ENCODE peak calls at places on chromosomes 16 and 17, in eight cellular contexts. U is brain microvascular endothelial cell; C is body of pancreas; P is CD8-positive, alpha-beta T cell; L is pancreas; F is heart right ventricle; Q is tibial artery; G is AG04450. H is an unnamed sample.

GRCh38 chr16:7268182-7268581 is 64.5 kb upstream of the RBFOX1 start:
- DNase-seq in U (peak), C (peak), P (no peak), L (peak), F (no peak), Q (no peak), G (no peak), H (no peak)

GRCh38 chr16:4694664-4695451 is 1.5 kb downstream of the NUDT16L1 start:
- DNase-seq in U (no peak), C (no peak), P (no peak), L (peak), F (peak), Q (peak), G (no peak), H (no peak)

GRCh38 chr17:79618383-79619067 is 7.7 kb upstream of the RBFOX3 start:
- DNase-seq in U (no peak), C (no peak), P (no peak), L (no peak), F (no peak), Q (peak), G (no peak), H (no peak)

GRCh38 chr16:30711712-30712111 is 12.7 kb downstream of the SRCAP start:
- DNase-seq in U (no peak), C (no peak), P (no peak), L (no peak), F (no peak), Q (no peak), G (no peak), H (no peak)

GRCh38 chr17:4256952-4257351 is 6.8 kb downstream of the ANKFY1 start:
- DNase-seq in U (peak), C (no peak), P (no peak), L (no peak), F (no peak), Q (no peak), G (no peak), H (no peak)

GRCh38 chr17:75681289-75681688 is 14.2 kb downstream of the SAP30BP start:
- DNase-seq in U (peak), C (no peak), P (no peak), L (no peak), F (no peak), Q (no peak), G (no peak), H (no peak)

GRCh38 chr17:3750926-3751325 is 27.2 kb downstream of the HASPIN start:
- DNase-seq in U (no peak), C (no peak), P (peak), L (no peak), F (no peak), Q (no peak), G (no peak), H (no peak)

GRCh38 chr16:74667215-74667765 is 613 bp upstream of the RFWD3 start:
- DNase-seq in U (no peak), C (peak), P (peak), L (no peak), F (peak), Q (peak), G (no peak), H (peak)

GRCh38 chr16:11585460-11586374 is 1.0 kb downstream of the LITAF start:
- DNase-seq in U (no peak), C (peak), P (peak), L (peak), F (peak), Q (peak), G (no peak), H (peak)

GRCh38 chr17:9343513-9343912 is 232.1 kb downstream of the STX8 start:
- DNase-seq in U (no peak), C (no peak), P (no peak), L (no peak), F (no peak), Q (no peak), G (no peak), H (no peak)

GRCh38 chr17:2394775-2395191 is 6.1 kb downstream of the MNT start:
- DNase-seq in U (no peak), C (no peak), P (peak), L (peak), F (no peak), Q (no peak), G (no peak), H (no peak)
- TF ChIP-seq CTCF in U (no peak), C (no peak), P (no peak), L (no peak), F (no peak), Q (no peak), G (no peak), H (no peak)

GRCh38 chr17:41624208-41625101 is at the start of gene KRT17:
- DNase-seq in U (no peak), C (no peak), P (no peak), L (peak), F (no peak), Q (no peak), G (no peak), H (no peak)
- TF ChIP-seq CTCF in U (no peak), C (no peak), P (no peak), L (no peak), F (no peak), Q (no peak), G (no peak), H (no peak)

GRCh38 chr16:85173981-85174751 is 61.9 kb upstream of the CIBAR2 start:
- DNase-seq in U (peak), C (no peak), P (peak), L (no peak), F (no peak), Q (no peak), G (no peak), H (no peak)

GRCh38 chr16:85171004-85171808 is 58.9 kb upstream of the CIBAR2 start:
- DNase-seq in U (no peak), C (no peak), P (peak), L (no peak), F (no peak), Q (no peak), G (no peak), H (no peak)

GRCh38 chr16:85171809-85172464 is 59.7 kb upstream of the CIBAR2 start:
- DNase-seq in U (no peak), C (no peak), P (no peak), L (no peak), F (no peak), Q (no peak), G (no peak), H (no peak)

GRCh38 chr16:85173077-85173980 is 61.1 kb upstream of the CIBAR2 start:
- DNase-seq in U (peak), C (no peak), P (peak), L (no peak), F (no peak), Q (no peak), G (peak), H (no peak)

GRCh38 chr16:85172465-85173071 is 60.3 kb upstream of the CIBAR2 start:
- DNase-seq in U (no peak), C (peak), P (peak), L (peak), F (peak), Q (no peak), G (no peak), H (no peak)
- TF ChIP-seq CTCF in U (peak), C (peak), P (no peak), L (peak), F (no peak), Q (no peak), G (peak), H (no peak)

GRCh38 chr17:67218385-67218950 is 26.5 kb downstream of the HELZ start:
- DNase-seq in U (peak), C (no peak), P (no peak), L (no peak), F (no peak), Q (no peak), G (no peak), H (no peak)

GRCh38 chr17:67216544-67217320 is 28.3 kb downstream of the HELZ start:
- DNase-seq in U (no peak), C (no peak), P (no peak), L (no peak), F (no peak), Q (no peak), G (no peak), H (no peak)

GRCh38 chr17:67223924-67224323 is 21.1 kb downstream of the HELZ start:
- DNase-seq in U (no peak), C (no peak), P (no peak), L (no peak), F (no peak), Q (no peak), G (no peak), H (no peak)

GRCh38 chr17:67217446-67217845 is 27.6 kb downstream of the HELZ start:
- DNase-seq in U (no peak), C (no peak), P (no peak), L (no peak), F (no peak), Q (no peak), G (no peak), H (no peak)

GRCh38 chr17:67221062-67221998 is 23.7 kb downstream of the HELZ start:
- DNase-seq in U (peak), C (peak), P (peak), L (no peak), F (no peak), Q (peak), G (no peak), H (no peak)
- TF ChIP-seq CTCF in U (peak), C (no peak), P (peak), L (no peak), F (peak), Q (peak), G (no peak), H (no peak)

DNA sequence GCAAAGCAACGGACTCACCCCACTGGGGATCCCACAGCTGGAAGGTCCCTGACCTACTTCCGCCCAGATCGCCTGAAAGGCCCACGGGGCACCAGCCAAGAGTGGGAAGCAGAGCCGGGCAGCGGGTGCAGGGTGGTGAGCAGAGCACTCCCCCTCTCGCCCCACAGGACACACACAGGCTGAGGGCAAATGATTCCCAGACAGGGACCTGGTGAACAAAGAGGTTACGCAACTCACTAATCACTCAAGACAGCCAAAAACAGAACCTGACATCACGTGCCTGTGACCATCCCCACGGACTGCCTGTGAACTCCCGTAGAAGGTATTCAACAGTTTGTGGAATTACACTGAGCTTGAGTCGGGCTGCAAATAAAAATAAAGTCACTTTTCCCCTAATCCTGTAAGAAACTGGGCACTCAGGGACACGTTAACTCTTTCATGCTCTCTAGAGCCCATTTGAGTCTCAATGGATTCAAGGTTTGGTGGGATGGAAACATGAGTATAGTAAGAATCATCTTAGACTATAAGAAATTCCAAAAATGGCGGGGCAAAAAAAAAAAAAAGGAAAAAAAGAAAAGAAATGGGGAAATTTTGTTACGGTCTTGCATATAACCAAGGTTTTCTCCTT is 396.1 kb downstream of the SOX9 start:
- DNase-seq in U (no peak), C (no peak), P (no peak), L (no peak), F (peak), Q (no peak), G (no peak), H (no peak)
- TF ChIP-seq CTCF in U (no peak), C (no peak), P (no peak), L (no peak), F (no peak), Q (no peak), G (no peak), H (no peak)

GRCh38 chr17:83076930-83077329 is 2.5 kb upstream of the METRNL start:
- DNase-seq in U (no peak), C (no peak), P (no peak), L (peak), F (no peak), Q (no peak), G (no peak), H (no peak)
- TF ChIP-seq CTCF in U (peak), C (peak), P (no peak), L (no peak), F (no peak), Q (peak), G (no peak), H (no peak)

DNA sequence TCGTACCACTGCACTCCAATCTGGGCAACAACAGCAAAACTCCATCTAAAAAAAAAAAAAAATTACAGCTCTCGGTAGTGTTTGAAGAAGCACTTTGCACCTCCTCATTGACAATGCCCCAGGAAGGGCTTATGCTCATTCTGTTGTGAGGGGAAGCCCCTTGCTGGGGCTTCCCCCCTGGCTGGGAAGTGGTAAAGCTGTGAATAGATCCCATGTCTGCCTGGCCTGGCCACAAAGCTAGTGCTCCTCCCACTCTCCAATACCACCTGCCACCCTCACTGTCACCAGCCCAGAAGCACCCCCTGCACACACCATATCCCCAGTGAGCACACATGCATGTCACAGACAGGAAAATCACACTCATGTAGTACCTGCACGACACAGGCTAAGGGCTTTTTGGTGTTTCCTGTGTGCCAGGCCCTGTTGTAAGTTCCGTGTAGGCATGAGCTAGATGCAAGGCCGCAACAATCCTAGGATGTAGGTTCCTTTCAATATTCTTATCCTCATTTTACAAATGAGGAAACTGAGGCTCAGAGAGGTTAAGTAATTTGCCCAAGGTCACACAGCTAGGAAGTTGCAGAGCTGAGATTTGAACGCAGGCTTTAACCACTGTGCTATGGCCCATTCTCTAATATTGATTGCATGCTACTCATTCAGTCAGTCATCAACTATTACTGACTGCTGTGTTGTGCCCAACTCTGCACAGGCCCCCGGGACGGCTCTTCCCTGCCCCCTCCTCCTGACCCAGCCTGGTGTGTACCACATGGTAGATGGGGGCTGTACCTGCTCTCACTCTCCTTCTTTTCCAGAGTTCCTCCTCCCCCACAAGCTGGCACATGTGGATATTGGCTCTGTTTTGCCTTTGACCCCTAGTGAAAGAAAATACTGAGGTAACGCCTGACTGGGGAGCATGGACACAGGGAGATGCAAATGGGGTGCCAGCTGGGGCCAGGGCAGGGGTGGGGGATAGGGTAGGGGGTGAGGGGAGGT is 11.9 kb upstream of the COL1A1 start:
- DNase-seq in U (no peak), C (no peak), P (peak), L (no peak), F (no peak), Q (peak), G (no peak), H (peak)
- TF ChIP-seq CTCF in U (peak), C (no peak), P (no peak), L (no peak), F (no peak), Q (no peak), G (no peak), H (no peak)

GRCh38 chr16:67015317-67015731 is 13.6 kb upstream of the CBFB start:
- DNase-seq in U (no peak), C (no peak), P (no peak), L (no peak), F (no peak), Q (no peak), G (no peak), H (no peak)
- TF ChIP-seq CTCF in U (no peak), C (no peak), P (no peak), L (no peak), F (no peak), Q (no peak), G (no peak), H (no peak)

DNA sequence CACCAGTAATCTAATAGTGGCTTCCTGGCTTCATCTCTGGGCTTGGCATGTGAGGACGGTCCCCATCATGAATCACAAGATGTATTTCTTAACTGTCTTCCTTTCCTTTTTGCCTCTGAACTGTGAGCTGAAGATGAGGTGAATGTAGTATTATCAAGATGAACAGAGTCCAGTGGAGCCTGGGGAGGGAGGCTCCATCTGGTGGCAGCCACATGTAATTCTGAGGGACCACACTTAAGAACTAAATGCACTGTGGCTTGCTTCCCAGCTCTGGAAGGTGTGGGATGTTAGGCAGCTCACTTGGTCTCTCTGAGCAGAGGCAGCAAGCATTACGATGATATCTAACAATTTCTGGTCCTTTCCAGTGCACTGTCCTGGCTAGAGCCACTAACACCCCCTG is 354.9 kb upstream of the ASIC2 start:
- DNase-seq in U (peak), C (no peak), P (no peak), L (no peak), F (no peak), Q (no peak), G (no peak), H (no peak)
- TF ChIP-seq CTCF in U (peak), C (no peak), P (no peak), L (no peak), F (peak), Q (peak), G (peak), H (no peak)